ENCODE peak calls at places on chromosomes 12 and 14, in six cellular contexts. One of them, this sample, is unnamed.

GRCh38 chr12:29053567-29053966 is 95.5 kb upstream of the FAR2 start:
- DNase-seq in RWPE1: peak; percentile 13
- DNase-seq in neuronal stem cell: no peak
- DNase-seq in Kasumi-1: no peak
- DNase-seq in activated CD4-positive, alpha-beta T cell treated with anti-CD3 and anti-CD28 coated beads, Interleukin-2, amount 10 ng/mL, durations not matched to agents 7 days and 5 days: no peak
- DNase-seq in fibroblast of gingiva: no peak
- DNase-seq in this sample: no peak

GRCh38 chr12:82838827-82839226 is 152.1 kb downstream of the TMTC2 start:
- DNase-seq in RWPE1: no peak
- DNase-seq in neuronal stem cell: no peak
- DNase-seq in Kasumi-1: no peak
- DNase-seq in activated CD4-positive, alpha-beta T cell treated with anti-CD3 and anti-CD28 coated beads, Interleukin-2, amount 10 ng/mL, durations not matched to agents 7 days and 5 days: no peak
- DNase-seq in fibroblast of gingiva: no peak
- DNase-seq in this sample: no peak

GRCh38 chr14:33669111-33669510 is 281.8 kb downstream of the EGLN3 start:
- DNase-seq in RWPE1: no peak
- DNase-seq in neuronal stem cell: no peak
- DNase-seq in Kasumi-1: no peak
- DNase-seq in activated CD4-positive, alpha-beta T cell treated with anti-CD3 and anti-CD28 coated beads, Interleukin-2, amount 10 ng/mL, durations not matched to agents 7 days and 5 days: no peak
- DNase-seq in fibroblast of gingiva: no peak
- DNase-seq in this sample: no peak

GRCh38 chr14:106228541-106229158 is 702.3 kb downstream of the TMEM121 start:
- DNase-seq in RWPE1: no peak
- DNase-seq in neuronal stem cell: no peak
- DNase-seq in Kasumi-1: no peak
- DNase-seq in activated CD4-positive, alpha-beta T cell treated with anti-CD3 and anti-CD28 coated beads, Interleukin-2, amount 10 ng/mL, durations not matched to agents 7 days and 5 days: peak; percentile 68
- DNase-seq in fibroblast of gingiva: no peak
- DNase-seq in this sample: no peak

GRCh38 chr14:74915426-74915825 is 7.6 kb downstream of the RPS6KL1 start:
- DNase-seq in RWPE1: no peak
- DNase-seq in neuronal stem cell: no peak
- DNase-seq in Kasumi-1: no peak
- DNase-seq in activated CD4-positive, alpha-beta T cell treated with anti-CD3 and anti-CD28 coated beads, Interleukin-2, amount 10 ng/mL, durations not matched to agents 7 days and 5 days: no peak
- DNase-seq in fibroblast of gingiva: no peak
- DNase-seq in this sample: no peak

GRCh38 chr12:51262758-51263177 is 7.4 kb downstream of the SMAGP start:
- DNase-seq in RWPE1: no peak
- DNase-seq in neuronal stem cell: no peak
- DNase-seq in Kasumi-1: peak; percentile 72
- DNase-seq in activated CD4-positive, alpha-beta T cell treated with anti-CD3 and anti-CD28 coated beads, Interleukin-2, amount 10 ng/mL, durations not matched to agents 7 days and 5 days: peak; percentile 43
- DNase-seq in fibroblast of gingiva: peak; percentile 20
- DNase-seq in this sample: no peak

GRCh38 chr12:78885466-78885865 is 20.9 kb downstream of the SYT1 start:
- DNase-seq in RWPE1: no peak
- DNase-seq in neuronal stem cell: no peak
- DNase-seq in Kasumi-1: no peak
- DNase-seq in activated CD4-positive, alpha-beta T cell treated with anti-CD3 and anti-CD28 coated beads, Interleukin-2, amount 10 ng/mL, durations not matched to agents 7 days and 5 days: no peak
- DNase-seq in fibroblast of gingiva: no peak
- DNase-seq in this sample: no peak

GRCh38 chr12:126998747-126999285 is 1268.2 kb upstream of the TMEM132C start:
- DNase-seq in RWPE1: no peak
- DNase-seq in neuronal stem cell: peak; percentile 60
- DNase-seq in Kasumi-1: no peak
- DNase-seq in activated CD4-positive, alpha-beta T cell treated with anti-CD3 and anti-CD28 coated beads, Interleukin-2, amount 10 ng/mL, durations not matched to agents 7 days and 5 days: no peak
- DNase-seq in fibroblast of gingiva: no peak
- DNase-seq in this sample: no peak

GRCh38 chr12:96487214-96487613 is 2.2 kb upstream of the CFAP54 start:
- DNase-seq in RWPE1: peak; percentile 73
- DNase-seq in neuronal stem cell: no peak
- DNase-seq in Kasumi-1: no peak
- DNase-seq in activated CD4-positive, alpha-beta T cell treated with anti-CD3 and anti-CD28 coated beads, Interleukin-2, amount 10 ng/mL, durations not matched to agents 7 days and 5 days: no peak
- DNase-seq in fibroblast of gingiva: peak; percentile 62
- DNase-seq in this sample: no peak

GRCh38 chr12:6957151-6957701 is 6.1 kb downstream of the PTPN6 start:
- DNase-seq in RWPE1: no peak
- DNase-seq in neuronal stem cell: no peak
- DNase-seq in Kasumi-1: no peak
- DNase-seq in activated CD4-positive, alpha-beta T cell treated with anti-CD3 and anti-CD28 coated beads, Interleukin-2, amount 10 ng/mL, durations not matched to agents 7 days and 5 days: no peak
- DNase-seq in fibroblast of gingiva: no peak
- DNase-seq in this sample: no peak

This sample was measured in HL-60.